ENCODE peak calls at places on chromosomes 16 and 17, in five cellular contexts. V is astrocyte, I is M059J, Y is HS-5, L is T-helper 2 cell. F is an unnamed sample.

GRCh38 chr16:81668243-81669097 is 110.6 kb upstream of the PLCG2 start:
- DNase-seq in V (no peak), I (no peak), Y (no peak), L (no peak), F (no peak)

GRCh38 chr16:71637398-71637797 is 11.4 kb downstream of the MARVELD3 start:
- DNase-seq in V (peak), I (no peak), Y (no peak), L (no peak), F (peak)

GRCh38 chr16:87426423-87427215 is 34.5 kb downstream of the MAP1LC3B start:
- DNase-seq in V (no peak), I (no peak), Y (no peak), L (no peak), F (no peak)

GRCh38 chr17:40362696-40363479 is 1.6 kb downstream of the GJD3 start:
- DNase-seq in V (peak), I (peak), Y (no peak), L (peak), F (peak)

GRCh38 chr17:68809148-68809547 is 146.0 kb downstream of the ABCA8 start:
- DNase-seq in V (no peak), I (no peak), Y (no peak), L (no peak), F (no peak)

GRCh38 chr17:28509784-28510183 is 3.6 kb downstream of the FOXN1 start:
- DNase-seq in V (no peak), I (peak), Y (no peak), L (no peak), F (no peak)

GRCh38 chr16:53989597-53989996 is 285.6 kb downstream of the FTO start:
- DNase-seq in V (no peak), I (no peak), Y (no peak), L (no peak), F (no peak)

GRCh38 chr16:964696-965395 is 5.9 kb downstream of the LMF1 start:
- DNase-seq in V (peak), I (peak), Y (no peak), L (peak), F (no peak)

GRCh38 chr17:39700148-39700987 is 504 bp downstream of the ERBB2 start:
- DNase-seq in V (no peak), I (no peak), Y (no peak), L (no peak), F (peak)

GRCh38 chr17:31595076-31595475 is 203.6 kb downstream of the RAB11FIP4 start:
- DNase-seq in V (peak), I (peak), Y (peak), L (no peak), F (peak)

GRCh38 chr16:5412721-5413120 is 315.1 kb upstream of the EEF2KMT start:
- DNase-seq in V (no peak), I (peak), Y (no peak), L (no peak), F (no peak)

GRCh38 chr16:89476379-89476778 is 14.0 kb downstream of the ANKRD11 start:
- DNase-seq in V (no peak), I (no peak), Y (no peak), L (no peak), F (no peak)

GRCh38 chr17:4540224-4541040 is 14.8 kb downstream of the MYBBP1A start:
- DNase-seq in V (no peak), I (no peak), Y (no peak), L (no peak), F (no peak)

GRCh38 chr16:24073321-24073720 is 182.8 kb upstream of the CACNG3 start:
- DNase-seq in V (no peak), I (no peak), Y (no peak), L (no peak), F (no peak)

GRCh38 chr16:28549301-28549899 is 4.3 kb upstream of the SGF29 start:
- DNase-seq in V (no peak), I (peak), Y (no peak), L (peak), F (peak)

GRCh38 chr17:56966277-56966676 is 5.4 kb upstream of the COIL start:
- DNase-seq in V (no peak), I (no peak), Y (no peak), L (no peak), F (no peak)

GRCh38 chr16:23286131-23286532 is 16.0 kb upstream of the SCNN1B start:
- DNase-seq in V (peak), I (peak), Y (peak), L (no peak), F (no peak)

GRCh38 chr16:12470311-12471229 is 333.1 kb downstream of the CPPED1 start:
- DNase-seq in V (peak), I (peak), Y (no peak), L (no peak), F (peak)

GRCh38 chr17:53722407-53722806 is 100.3 kb upstream of the KIF2B start:
- DNase-seq in V (peak), I (peak), Y (peak), L (no peak), F (peak)

GRCh38 chr17:21705021-21705601 is 12.8 kb downstream of the KCNJ18 start:
- DNase-seq in V (no peak), I (no peak), Y (no peak), L (no peak), F (no peak)

GRCh38 chr17:6700948-6701307 is 12.2 kb downstream of the SLC13A5 start:
- DNase-seq in V (no peak), I (no peak), Y (no peak), L (no peak), F (no peak)

GRCh38 chr17:7263071-7263800 is 958 bp upstream of the CLDN7 start:
- DNase-seq in V (no peak), I (no peak), Y (no peak), L (no peak), F (peak)

GRCh38 chr17:69928586-69928985 is 146.4 kb upstream of the KCNJ16 start:
- DNase-seq in V (no peak), I (no peak), Y (no peak), L (no peak), F (no peak)

GRCh38 chr16:79182618-79183017 is 417.9 kb downstream of the MAF start:
- DNase-seq in V (peak), I (peak), Y (no peak), L (no peak), F (peak)

GRCh38 chr16:88532434-88533241 is 37.6 kb upstream of the ZC3H18 start:
- DNase-seq in V (no peak), I (no peak), Y (no peak), L (no peak), F (no peak)

GRCh38 chr16:55552621-55553020 is 13.9 kb upstream of the CAPNS2 start:
- DNase-seq in V (peak), I (peak), Y (peak), L (no peak), F (peak)

GRCh38 chr17:16288860-16289571 is 64.3 kb downstream of the CENPV start:
- DNase-seq in V (no peak), I (no peak), Y (no peak), L (no peak), F (no peak)